ENCODE peak calls at places on chromosomes 16 and 17, in nine cellular contexts. L is GM23248, D is HCT116, Z is PC-3, B is neural progenitor cell, C is hepatocyte, P is MM.1S, W is SK-N-SH, R is OCI-LY7. G is an unnamed sample.

GRCh38 chr17:45753645-45754225 is 30.4 kb upstream of the CRHR1 start:
- DNase-seq in W (no peak), B (no peak), Z (no peak), D (no peak), R (no peak), P (no peak), L (no peak), C (no peak), G (no peak)

GRCh38 chr17:2266045-2266864 is 37.3 kb downstream of the SMG6 start:
- DNase-seq in C (no peak), L (no peak), D (no peak), W (no peak), B (no peak), P (peak; percentile 92), R (no peak), Z (no peak), G (no peak)

GRCh38 chr16:88070341-88070740 is 119.1 kb downstream of the BANP start:
- DNase-seq in B (no peak), L (no peak), P (no peak), R (no peak), W (no peak), D (no peak), C (no peak), Z (no peak), G (no peak)

GRCh38 chr17:59512844-59513383 is 52.5 kb upstream of the DHX40 start:
- DNase-seq in B (no peak), D (no peak), R (no peak), W (no peak), L (no peak), P (no peak), Z (no peak), C (no peak), G (no peak)

GRCh38 chr17:56144205-56144604 is 9.1 kb upstream of the ANKFN1 start:
- DNase-seq in P (no peak), Z (no peak), L (no peak), R (no peak), C (peak; percentile 64), B (no peak), W (no peak), D (no peak), G (no peak)

GRCh38 chr16:82990155-82990554 is 363.4 kb downstream of the CDH13 start:
- DNase-seq in D (no peak), Z (no peak), B (no peak), P (no peak), W (no peak), R (no peak), L (peak; percentile 80), C (no peak), G (no peak)

GRCh38 chr16:87043273-87044030 is 273.7 kb downstream of the C16orf95 start:
- DNase-seq in C (no peak), R (no peak), D (no peak), Z (no peak), B (no peak), L (peak; percentile 57), W (no peak), P (no peak), G (no peak)

GRCh38 chr17:57407287-57408063 is 151.2 kb downstream of the MSI2 start:
- DNase-seq in R (no peak), D (no peak), L (no peak), W (no peak), P (no peak), Z (peak; percentile 96), B (peak; percentile 47), C (peak; percentile 59), G (peak; percentile 39)

GRCh38 chr16:83769397-83770008 is 38.3 kb upstream of the HSBP1 start:
- DNase-seq in D (no peak), L (no peak), R (peak; percentile 21), W (no peak), P (no peak), B (no peak), C (no peak), Z (no peak), G (peak; percentile 30)

GRCh38 chr17:68134731-68135130 is 99.2 kb downstream of the KPNA2 start:
- DNase-seq in C (no peak), Z (no peak), B (no peak), W (no peak), L (no peak), P (no peak), D (no peak), R (no peak), G (no peak)

GRCh38 chr16:87028481-87029320 is 288.5 kb downstream of the C16orf95 start:
- DNase-seq in R (no peak), L (no peak), C (no peak), P (no peak), W (no peak), Z (no peak), B (no peak), D (no peak), G (no peak)

GRCh38 chr16:87186440-87186839 is 130.8 kb downstream of the C16orf95 start:
- DNase-seq in B (peak; percentile 56), W (no peak), R (no peak), D (no peak), C (no peak), Z (no peak), L (no peak), P (no peak), G (peak; percentile 15)

GRCh38 chr17:60554377-60554788 is 28.3 kb upstream of the APPBP2 start:
- DNase-seq in W (no peak), B (no peak), L (peak; percentile 71), Z (peak; percentile 44), C (no peak), P (no peak), R (no peak), D (no peak), G (no peak)

GRCh38 chr17:8126306-8127066 is 2.6 kb upstream of the HES7 start:
- DNase-seq in Z (peak; percentile 37), D (no peak), R (peak; percentile 65), B (peak; percentile 81), P (peak; percentile 55), C (peak; percentile 79), W (peak; percentile 84), L (peak; percentile 67), G (peak; percentile 69)

GRCh38 chr17:81566461-81567126 is 14.4 kb upstream of the FAAP100 start:
- DNase-seq in B (no peak), Z (peak; percentile 87), R (no peak), W (peak; percentile 70), D (peak; percentile 41), P (no peak), C (peak; percentile 83), L (peak; percentile 98), G (no peak)

GRCh38 chr17:8253801-8254200 is 4.7 kb downstream of the PFAS start:
- DNase-seq in P (no peak), L (no peak), D (peak; percentile 13), R (peak; percentile 18), W (no peak), Z (no peak), B (peak; percentile 18), C (peak; percentile 33), G (no peak)

GRCh38 chr17:68344701-68345136 is 53.4 kb downstream of the ARSG start:
- DNase-seq in B (peak; percentile 69), L (no peak), R (peak; percentile 53), Z (no peak), C (no peak), W (no peak), D (no peak), P (no peak), G (no peak)

GRCh38 chr16:23842137-23842600 is 6.4 kb downstream of the PRKCB start:
- DNase-seq in P (no peak), W (no peak), R (no peak), L (no peak), Z (no peak), C (no peak), B (no peak), D (no peak), G (no peak)
- TF ChIP-seq EZH2phosphoT487 in P (no peak), W (no peak), R (no peak), L (no peak), Z (no peak), C (no peak), B (no peak), D (no peak), G (no peak)

DNA sequence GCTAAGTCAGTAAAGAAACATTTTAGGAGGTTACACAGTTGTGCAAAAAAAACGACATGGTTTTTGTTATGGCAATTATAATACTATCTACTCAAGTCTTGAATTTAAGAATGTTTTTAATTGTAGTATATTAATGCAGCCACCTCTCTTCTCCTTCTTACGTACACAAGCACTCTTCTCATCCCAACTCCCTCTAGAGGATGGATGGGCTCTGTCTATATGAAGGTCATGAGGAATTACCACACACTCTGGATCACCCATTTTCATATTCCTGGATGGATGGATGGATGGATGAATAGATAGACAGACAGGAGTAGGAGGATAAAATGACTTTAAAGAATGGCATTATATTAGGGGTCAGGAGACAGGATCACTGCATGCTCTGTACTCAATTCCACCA is 120.0 kb downstream of the PHKB start:
- DNase-seq in D (no peak), R (no peak), B (no peak), Z (no peak), P (no peak), W (no peak), C (no peak), L (no peak), G (peak; percentile 23)
- TF ChIP-seq EZH2phosphoT487 in D (no peak), R (no peak), B (no peak), Z (no peak), P (no peak), W (no peak), C (no peak), L (no peak), G (no peak)

DNA sequence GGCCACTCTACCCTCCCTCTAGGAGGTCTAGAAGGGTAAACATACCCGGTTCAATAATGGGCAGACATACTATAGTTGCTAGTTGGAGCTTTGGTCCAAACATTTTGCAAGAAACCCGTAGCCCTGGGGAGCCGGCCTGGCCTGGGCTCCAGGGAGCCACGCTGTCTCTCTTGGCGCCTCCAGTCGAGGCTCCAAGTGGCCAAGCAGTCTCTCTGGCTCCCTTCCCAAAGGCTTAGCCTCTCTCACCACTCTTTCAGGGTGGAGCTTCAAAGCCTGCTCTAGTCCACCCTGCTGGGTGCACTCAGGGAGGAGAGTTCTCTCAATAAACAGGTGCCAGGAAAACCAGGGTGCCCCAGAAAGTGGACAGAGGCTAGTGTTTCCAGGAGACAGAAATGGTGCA is 32.2 kb downstream of the RCVRN start:
- DNase-seq in W (no peak), D (no peak), R (no peak), C (no peak), Z (no peak), B (no peak), P (no peak), L (no peak), G (no peak)
- TF ChIP-seq EZH2phosphoT487 in W (no peak), D (no peak), R (no peak), C (no peak), Z (no peak), B (no peak), P (no peak), L (no peak), G (no peak)

DNA sequence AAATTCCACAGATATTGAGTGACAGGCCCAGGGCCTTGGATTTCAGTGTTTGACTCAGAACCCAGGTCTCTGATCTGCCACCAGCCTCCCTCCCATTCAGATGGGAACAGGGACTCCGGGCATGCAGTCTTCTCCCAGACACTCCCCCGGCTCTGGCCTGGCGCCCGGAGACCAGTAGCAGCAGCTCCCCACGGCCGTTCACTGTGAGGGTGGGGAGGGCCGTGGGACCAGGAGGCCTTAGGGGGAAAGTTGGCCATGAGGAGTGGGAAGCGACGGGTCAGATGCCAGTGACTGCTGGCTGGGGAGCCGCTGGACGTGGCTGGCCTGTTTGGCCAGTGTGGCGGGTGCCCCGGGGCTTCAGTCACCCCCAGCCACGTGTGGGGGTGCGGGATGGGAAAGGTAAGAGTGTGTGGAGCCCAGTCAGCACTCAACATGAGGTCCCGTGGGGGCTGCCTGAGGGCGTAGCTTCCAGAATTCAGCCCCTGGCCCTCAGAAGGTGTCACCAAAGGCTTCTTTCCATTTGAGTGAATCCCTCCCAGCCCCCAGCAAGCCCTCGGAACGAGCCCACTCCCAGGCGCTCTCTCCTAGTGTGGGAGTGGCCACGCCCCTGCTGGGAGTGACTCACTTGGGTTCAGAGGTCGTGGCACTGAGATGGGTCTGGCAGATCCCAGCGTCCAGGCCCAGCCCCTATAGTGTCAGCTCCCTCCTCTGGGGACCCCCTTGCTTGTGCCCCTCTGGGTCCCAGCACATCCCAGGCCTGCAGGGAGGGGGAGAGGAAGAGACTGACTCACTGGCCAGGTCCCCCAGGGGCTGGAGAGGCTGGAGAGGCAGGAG is 309.4 kb downstream of the SEC14L1 start:
- DNase-seq in B (peak; percentile 89), Z (peak; percentile 25), P (no peak), D (no peak), R (peak; percentile 58), W (peak; percentile 91), C (peak; percentile 88), L (peak; percentile 78), G (peak; percentile 62)
- TF ChIP-seq EZH2phosphoT487 in B (no peak), Z (no peak), P (no peak), D (no peak), R (no peak), W (no peak), C (no peak), L (no peak), G (no peak)

G was measured in GM23338.